ENCODE peak calls at places on chromosomes 12 and 14, in four cellular contexts. V is NCI-H460, F is GDM1, I is NCI-H1436. E is an unnamed sample.

GRCh38 chr12:75813066-75813465 is 218.5 kb downstream of the PHLDA1 start:
- DNase-seq in V (no peak), F (no peak), I (no peak), E (no peak)

GRCh38 chr12:73817161-73817560 is 720.5 kb upstream of the ATXN7L3B start:
- DNase-seq in V (no peak), F (no peak), I (no peak), E (no peak)

GRCh38 chr12:120529641-120530314 is 820 bp upstream of the COQ5 start:
- DNase-seq in V (peak), F (peak), I (no peak), E (peak)

GRCh38 chr12:32906407-32907165 is 10.0 kb upstream of the PKP2 start:
- DNase-seq in V (no peak), F (no peak), I (no peak), E (no peak)

GRCh38 chr12:19988918-19989317 is 379.4 kb upstream of the PDE3A start:
- DNase-seq in V (no peak), F (no peak), I (no peak), E (no peak)

GRCh38 chr12:31896514-31897039 is 62.6 kb upstream of the RESF1 start:
- DNase-seq in V (no peak), F (peak), I (no peak), E (peak)

GRCh38 chr12:96140110-96140509 is 54.1 kb upstream of the ELK3 start:
- DNase-seq in V (no peak), F (no peak), I (no peak), E (no peak)

GRCh38 chr12:52023182-52023975 is 16.6 kb downstream of the TAMALIN start:
- DNase-seq in V (peak), F (peak), I (peak), E (peak)

GRCh38 chr12:6187948-6188793 is 12.0 kb upstream of the CD9 start:
- DNase-seq in V (no peak), F (no peak), I (no peak), E (no peak)

GRCh38 chr14:72617391-72618011 is 276.4 kb downstream of the DPF3 start:
- DNase-seq in V (no peak), F (no peak), I (no peak), E (peak)

GRCh38 chr14:30874120-30874998 is at the start of gene COCH:
- DNase-seq in V (peak), F (no peak), I (peak), E (peak)

GRCh38 chr12:3389911-3390310 is 101.1 kb upstream of the PRMT8 start:
- DNase-seq in V (no peak), F (no peak), I (no peak), E (peak)

GRCh38 chr14:70718383-70719123 is 76.8 kb downstream of the TTC9 start:
- DNase-seq in V (no peak), F (no peak), I (no peak), E (peak)

GRCh38 chr12:4434721-4435425 is 10.7 kb downstream of the FGF6 start:
- DNase-seq in V (no peak), F (peak), I (no peak), E (no peak)

GRCh38 chr12:99911076-99911475 is 73.7 kb downstream of the ANKS1B start:
- DNase-seq in V (peak), F (no peak), I (no peak), E (peak)

GRCh38 chr12:12032260-12032761 is 38.4 kb upstream of the BCL2L14 start:
- DNase-seq in V (no peak), F (no peak), I (no peak), E (no peak)

GRCh38 chr12:58443981-58444371 is 476.3 kb downstream of the LRIG3 start:
- DNase-seq in V (no peak), F (no peak), I (no peak), E (no peak)

GRCh38 chr14:23877111-23877510 is 76.5 kb upstream of the DHRS4 start:
- DNase-seq in V (no peak), F (no peak), I (no peak), E (no peak)